ENCODE peak calls at places on chromosome 1, in six cellular contexts. One of them, this sample, is unnamed.

GRCh38 chr1:23148084-23148483 is 20.6 kb downstream of the LUZP1 start:
- DNase-seq in endothelial cell: no peak
- DNase-seq in SJCRH30: no peak
- DNase-seq in anterior cingulate cortex: no peak
- DNase-seq in adipocyte: peak
- DNase-seq in HT1080: no peak
- DNase-seq in this sample: no peak

GRCh38 chr1:213684454-213684853 is 303.3 kb upstream of the PROX1 start:
- DNase-seq in endothelial cell: no peak
- DNase-seq in SJCRH30: peak
- DNase-seq in anterior cingulate cortex: no peak
- DNase-seq in adipocyte: no peak
- DNase-seq in HT1080: peak
- DNase-seq in this sample: no peak

GRCh38 chr1:42999308-42999707 is 40.6 kb upstream of the SLC2A1 start:
- DNase-seq in endothelial cell: no peak
- DNase-seq in SJCRH30: no peak
- DNase-seq in anterior cingulate cortex: no peak
- DNase-seq in adipocyte: peak
- DNase-seq in HT1080: no peak
- DNase-seq in this sample: no peak

GRCh38 chr1:39391741-39392679 is 99.4 kb upstream of the BMP8A start:
- DNase-seq in endothelial cell: no peak
- DNase-seq in SJCRH30: no peak
- DNase-seq in anterior cingulate cortex: peak
- DNase-seq in adipocyte: peak
- DNase-seq in HT1080: peak
- DNase-seq in this sample: peak

GRCh38 chr1:238647877-238648276 is 738.5 kb upstream of the CHRM3 start:
- DNase-seq in endothelial cell: no peak
- DNase-seq in SJCRH30: peak
- DNase-seq in anterior cingulate cortex: no peak
- DNase-seq in adipocyte: peak
- DNase-seq in HT1080: peak
- DNase-seq in this sample: no peak

GRCh38 chr1:46580140-46580903 is 23.7 kb downstream of the MKNK1 start:
- DNase-seq in endothelial cell: no peak
- DNase-seq in SJCRH30: no peak
- DNase-seq in anterior cingulate cortex: no peak
- DNase-seq in adipocyte: no peak
- DNase-seq in HT1080: peak
- DNase-seq in this sample: no peak

GRCh38 chr1:11944358-11944981 is 10.0 kb downstream of the PLOD1 start:
- DNase-seq in endothelial cell: no peak
- DNase-seq in SJCRH30: peak
- DNase-seq in anterior cingulate cortex: no peak
- DNase-seq in adipocyte: no peak
- DNase-seq in HT1080: no peak
- DNase-seq in this sample: no peak

GRCh38 chr1:103561612-103562395 is 9.6 kb upstream of the AMY2B start:
- DNase-seq in endothelial cell: no peak
- DNase-seq in SJCRH30: no peak
- DNase-seq in anterior cingulate cortex: no peak
- DNase-seq in adipocyte: peak
- DNase-seq in HT1080: no peak
- DNase-seq in this sample: no peak

GRCh38 chr1:109498161-109498801 is 4.4 kb downstream of the CYB561D1 start:
- DNase-seq in endothelial cell: peak
- DNase-seq in SJCRH30: peak
- DNase-seq in anterior cingulate cortex: no peak
- DNase-seq in adipocyte: peak
- DNase-seq in HT1080: peak
- DNase-seq in this sample: peak

GRCh38 chr1:50214764-50215163 is 106.0 kb downstream of the ELAVL4 start:
- DNase-seq in endothelial cell: no peak
- DNase-seq in SJCRH30: no peak
- DNase-seq in anterior cingulate cortex: no peak
- DNase-seq in adipocyte: no peak
- DNase-seq in HT1080: no peak
- DNase-seq in this sample: no peak

GRCh38 chr1:157084720-157085119 is 14.9 kb downstream of the ETV3L start:
- DNase-seq in endothelial cell: no peak
- DNase-seq in SJCRH30: no peak
- DNase-seq in anterior cingulate cortex: no peak
- DNase-seq in adipocyte: no peak
- DNase-seq in HT1080: no peak
- DNase-seq in this sample: no peak

GRCh38 chr1:16120411-16120810 is 35.5 kb downstream of the EPHA2 start:
- DNase-seq in endothelial cell: no peak
- DNase-seq in SJCRH30: no peak
- DNase-seq in anterior cingulate cortex: no peak
- DNase-seq in adipocyte: no peak
- DNase-seq in HT1080: peak
- DNase-seq in this sample: no peak

GRCh38 chr1:118982816-118983557 is 5.2 kb downstream of the TBX15 start:
- DNase-seq in endothelial cell: no peak
- DNase-seq in SJCRH30: no peak
- DNase-seq in anterior cingulate cortex: no peak
- DNase-seq in adipocyte: no peak
- DNase-seq in HT1080: no peak
- DNase-seq in this sample: no peak

GRCh38 chr1:9128161-9128519 is 762 bp downstream of the GPR157 start:
- DNase-seq in endothelial cell: no peak
- DNase-seq in SJCRH30: no peak
- DNase-seq in anterior cingulate cortex: no peak
- DNase-seq in adipocyte: no peak
- DNase-seq in HT1080: no peak
- DNase-seq in this sample: no peak

GRCh38 chr1:3465091-3465934 is 10.8 kb downstream of the ARHGEF16 start:
- DNase-seq in endothelial cell: no peak
- DNase-seq in SJCRH30: no peak
- DNase-seq in anterior cingulate cortex: no peak
- DNase-seq in adipocyte: no peak
- DNase-seq in HT1080: no peak
- DNase-seq in this sample: no peak

GRCh38 chr1:151862604-151863003 is 9.1 kb upstream of the THEM5 start:
- DNase-seq in endothelial cell: no peak
- DNase-seq in SJCRH30: no peak
- DNase-seq in anterior cingulate cortex: no peak
- DNase-seq in adipocyte: no peak
- DNase-seq in HT1080: no peak
- DNase-seq in this sample: no peak

GRCh38 chr1:236063919-236064673 is 794 bp downstream of the NID1 start:
- DNase-seq in endothelial cell: peak
- DNase-seq in SJCRH30: peak
- DNase-seq in anterior cingulate cortex: peak
- DNase-seq in adipocyte: peak
- DNase-seq in HT1080: peak
- DNase-seq in this sample: peak

GRCh38 chr1:76933847-76934657 is 66.8 kb downstream of the ST6GALNAC5 start:
- DNase-seq in endothelial cell: no peak
- DNase-seq in SJCRH30: no peak
- DNase-seq in anterior cingulate cortex: no peak
- DNase-seq in adipocyte: no peak
- DNase-seq in HT1080: no peak
- DNase-seq in this sample: no peak

GRCh38 chr1:231695439-231696255 is 69.1 kb downstream of the DISC1 start:
- DNase-seq in endothelial cell: no peak
- DNase-seq in SJCRH30: peak
- DNase-seq in anterior cingulate cortex: peak
- DNase-seq in adipocyte: no peak
- DNase-seq in HT1080: no peak
- DNase-seq in this sample: peak

GRCh38 chr1:203671047-203671446 is 44.4 kb downstream of the ATP2B4 start:
- DNase-seq in endothelial cell: no peak
- DNase-seq in SJCRH30: no peak
- DNase-seq in anterior cingulate cortex: no peak
- DNase-seq in adipocyte: no peak
- DNase-seq in HT1080: no peak
- DNase-seq in this sample: no peak

GRCh38 chr1:152118915-152119314 is 3.7 kb upstream of the TCHH start:
- DNase-seq in endothelial cell: no peak
- DNase-seq in SJCRH30: no peak
- DNase-seq in anterior cingulate cortex: no peak
- DNase-seq in adipocyte: no peak
- DNase-seq in HT1080: no peak
- DNase-seq in this sample: no peak

GRCh38 chr1:94884101-94884875 is 42.6 kb downstream of the CNN3 start:
- DNase-seq in endothelial cell: peak
- DNase-seq in SJCRH30: peak
- DNase-seq in anterior cingulate cortex: peak
- DNase-seq in adipocyte: peak
- DNase-seq in HT1080: peak
- DNase-seq in this sample: peak

GRCh38 chr1:16173447-16174260 is 17.8 kb upstream of the EPHA2 start:
- DNase-seq in endothelial cell: no peak
- DNase-seq in SJCRH30: peak
- DNase-seq in anterior cingulate cortex: no peak
- DNase-seq in adipocyte: peak
- DNase-seq in HT1080: peak
- DNase-seq in this sample: no peak

GRCh38 chr1:7346070-7346596 is 425.0 kb upstream of the VAMP3 start:
- DNase-seq in endothelial cell: no peak
- DNase-seq in SJCRH30: no peak
- DNase-seq in anterior cingulate cortex: no peak
- DNase-seq in adipocyte: no peak
- DNase-seq in HT1080: no peak
- DNase-seq in this sample: no peak

GRCh38 chr1:70727891-70728443 is 316.9 kb downstream of the CTH start:
- DNase-seq in endothelial cell: no peak
- DNase-seq in SJCRH30: no peak
- DNase-seq in anterior cingulate cortex: no peak
- DNase-seq in adipocyte: no peak
- DNase-seq in HT1080: peak
- DNase-seq in this sample: no peak

GRCh38 chr1:19076841-19077616 is 120.6 kb upstream of the IFFO2 start:
- DNase-seq in endothelial cell: no peak
- DNase-seq in SJCRH30: no peak
- DNase-seq in anterior cingulate cortex: no peak
- DNase-seq in adipocyte: no peak
- DNase-seq in HT1080: no peak
- DNase-seq in this sample: no peak

GRCh38 chr1:68542586-68542985 is 45.7 kb upstream of the DEPDC1 start:
- DNase-seq in endothelial cell: no peak
- DNase-seq in SJCRH30: peak
- DNase-seq in anterior cingulate cortex: no peak
- DNase-seq in adipocyte: no peak
- DNase-seq in HT1080: peak
- DNase-seq in this sample: no peak

GRCh38 chr1:33370286-33370685 is 49.4 kb upstream of the A3GALT2 start:
- DNase-seq in endothelial cell: no peak
- DNase-seq in SJCRH30: no peak
- DNase-seq in anterior cingulate cortex: no peak
- DNase-seq in adipocyte: peak
- DNase-seq in HT1080: no peak
- DNase-seq in this sample: no peak

GRCh38 chr1:54571803-54572202 is 23.8 kb downstream of the ACOT11 start:
- DNase-seq in endothelial cell: peak
- DNase-seq in SJCRH30: no peak
- DNase-seq in anterior cingulate cortex: no peak
- DNase-seq in adipocyte: no peak
- DNase-seq in HT1080: peak
- DNase-seq in this sample: no peak

GRCh38 chr1:231839999-231840398 is 213.4 kb downstream of the DISC1 start:
- DNase-seq in endothelial cell: no peak
- DNase-seq in SJCRH30: no peak
- DNase-seq in anterior cingulate cortex: no peak
- DNase-seq in adipocyte: no peak
- DNase-seq in HT1080: no peak
- DNase-seq in this sample: no peak

GRCh38 chr1:234125283-234125682 is 220.8 kb downstream of the SLC35F3 start:
- DNase-seq in endothelial cell: peak
- DNase-seq in SJCRH30: peak
- DNase-seq in anterior cingulate cortex: no peak
- DNase-seq in adipocyte: no peak
- DNase-seq in HT1080: peak
- DNase-seq in this sample: no peak

GRCh38 chr1:167996266-167996665 is 59.4 kb upstream of the MPC2 start:
- DNase-seq in endothelial cell: no peak
- DNase-seq in SJCRH30: no peak
- DNase-seq in anterior cingulate cortex: no peak
- DNase-seq in adipocyte: no peak
- DNase-seq in HT1080: no peak
- DNase-seq in this sample: no peak

GRCh38 chr1:236854602-236854978 is 59.5 kb downstream of the MTR start:
- DNase-seq in endothelial cell: no peak
- DNase-seq in SJCRH30: no peak
- DNase-seq in anterior cingulate cortex: no peak
- DNase-seq in adipocyte: peak
- DNase-seq in HT1080: peak
- DNase-seq in this sample: no peak

GRCh38 chr1:160375788-160376524 is 9.1 kb downstream of the NHLH1 start:
- DNase-seq in endothelial cell: no peak
- DNase-seq in SJCRH30: peak
- DNase-seq in anterior cingulate cortex: peak
- DNase-seq in adipocyte: no peak
- DNase-seq in HT1080: peak
- DNase-seq in this sample: no peak

GRCh38 chr1:209416009-209416408 is 167.5 kb upstream of the CAMK1G start:
- DNase-seq in endothelial cell: no peak
- DNase-seq in SJCRH30: peak
- DNase-seq in anterior cingulate cortex: no peak
- DNase-seq in adipocyte: no peak
- DNase-seq in HT1080: peak
- DNase-seq in this sample: no peak

GRCh38 chr1:224534731-224535130 is 81.4 kb upstream of the CNIH3 start:
- DNase-seq in endothelial cell: no peak
- DNase-seq in SJCRH30: no peak
- DNase-seq in anterior cingulate cortex: no peak
- DNase-seq in adipocyte: no peak
- DNase-seq in HT1080: no peak
- DNase-seq in this sample: no peak

GRCh38 chr1:185973645-185974044 is 239.5 kb downstream of the HMCN1 start:
- DNase-seq in endothelial cell: no peak
- DNase-seq in SJCRH30: peak
- DNase-seq in anterior cingulate cortex: no peak
- DNase-seq in adipocyte: peak
- DNase-seq in HT1080: peak
- DNase-seq in this sample: no peak

GRCh38 chr1:70487910-70488665 is 77.0 kb downstream of the CTH start:
- DNase-seq in endothelial cell: peak
- DNase-seq in SJCRH30: peak
- DNase-seq in anterior cingulate cortex: peak
- DNase-seq in adipocyte: peak
- DNase-seq in HT1080: peak
- DNase-seq in this sample: peak

This sample was measured in hypothalamus.